ENCODE peak calls at places on chromosomes 3 and 15, in ten cellular contexts. F is IMR-90, H is stomach, L is adrenal gland, U is K562, G is heart left ventricle, R is HCT116, O is sigmoid colon, I is tibial nerve, V is ovary. B is an unnamed sample.

GRCh38 chr15:31360843-31361763 is 34.5 kb downstream of the KLF13 start:
- DNase-seq in F (no peak), H (peak; percentile 61), L (no peak), U (no peak), G (no peak), R (no peak), O (no peak), I (no peak), V (no peak), B (no peak)

GRCh38 chr15:49902791-49903481 is 216.1 kb downstream of the ATP8B4 start:
- DNase-seq in F (peak; percentile 66), H (no peak), L (no peak), U (no peak), G (no peak), R (no peak), O (no peak), I (no peak), V (no peak), B (no peak)

GRCh38 chr3:15452961-15453360 is 25.6 kb downstream of the EAF1 start:
- DNase-seq in F (no peak), H (no peak), L (no peak), U (no peak), G (no peak), R (no peak), O (no peak), I (no peak), V (no peak), B (no peak)

GRCh38 chr3:4409415-4409814 is 57.7 kb downstream of the SUMF1 start:
- DNase-seq in F (no peak), H (no peak), L (no peak), U (peak; percentile 65), G (no peak), R (no peak), O (no peak), I (no peak), V (no peak), B (no peak)

GRCh38 chr15:67822537-67823370 is 2.6 kb upstream of the SKOR1 start:
- DNase-seq in F (no peak), H (no peak), L (no peak), U (peak; percentile 20), G (peak; percentile 9), R (no peak), O (no peak), I (no peak), V (no peak), B (no peak)

GRCh38 chr3:87359807-87360206 is 83.4 kb upstream of the POU1F1 start:
- DNase-seq in F (no peak), H (peak; percentile 83), L (no peak), U (no peak), G (no peak), R (no peak), O (no peak), I (no peak), V (no peak), B (no peak)

GRCh38 chr3:59709702-59710555 is 660.1 kb upstream of the CFAP20DC start:
- DNase-seq in F (no peak), H (peak; percentile 27), L (peak; percentile 38), U (no peak), G (peak; percentile 56), R (no peak), O (peak; percentile 68), I (peak; percentile 38), V (no peak), B (peak; percentile 16)

GRCh38 chr15:87618203-87618725 is 638.3 kb downstream of the NTRK3 start:
- DNase-seq in F (no peak), H (no peak), L (no peak), U (no peak), G (no peak), R (no peak), O (no peak), I (no peak), V (no peak), B (no peak)

GRCh38 chr15:97456541-97456940 is 504.0 kb upstream of the ARRDC4 start:
- DNase-seq in F (no peak), H (no peak), L (no peak), U (no peak), G (no peak), R (no peak), O (no peak), I (no peak), V (no peak), B (no peak)

GRCh38 chr15:67783303-67783702 is 42.0 kb upstream of the SKOR1 start:
- DNase-seq in F (no peak), H (no peak), L (no peak), U (no peak), G (no peak), R (no peak), O (no peak), I (no peak), V (no peak), B (no peak)

GRCh38 chr3:84724877-84725276 is 233.9 kb upstream of the CADM2 start:
- DNase-seq in F (no peak), H (no peak), L (no peak), U (no peak), G (no peak), R (no peak), O (no peak), I (no peak), V (no peak), B (no peak)

GRCh38 chr3:190575441-190576190 is 61.7 kb downstream of the IL1RAP start:
- DNase-seq in F (no peak), H (no peak), L (peak; percentile 21), U (no peak), G (no peak), R (no peak), O (no peak), I (no peak), V (no peak), B (no peak)

GRCh38 chr3:53109822-53110771 is 20.1 kb downstream of the RFT1 start:
- DNase-seq in F (peak; percentile 74), H (peak; percentile 45), L (peak; percentile 85), U (peak; percentile 68), G (peak; percentile 67), R (peak; percentile 19), O (peak; percentile 91), I (no peak), V (peak; percentile 85), B (peak; percentile 64)

GRCh38 chr15:65304393-65305143 is at the start of gene RNU5B-1:
- DNase-seq in F (peak; percentile 98), H (peak; percentile 73), L (peak; percentile 87), U (peak; percentile 93), G (peak; percentile 52), R (peak; percentile 97), O (peak; percentile 77), I (peak; percentile 46), V (peak; percentile 84), B (peak; percentile 53)

GRCh38 chr3:159616234-159616825 is 372.3 kb upstream of the IL12A start:
- DNase-seq in F (peak; percentile 68), H (peak; percentile 39), L (no peak), U (no peak), G (peak; percentile 47), R (no peak), O (no peak), I (no peak), V (no peak), B (peak; percentile 17)

GRCh38 chr3:123331006-123331405 is 117.9 kb downstream of the ADCY5 start:
- DNase-seq in F (no peak), H (no peak), L (no peak), U (no peak), G (peak; percentile 74), R (no peak), O (peak; percentile 68), I (no peak), V (peak; percentile 67), B (peak; percentile 54)
- H3K27ac ChIP-seq in F (no peak overlapping the region), H (peak overlapping the region; percentile 52), L (no peak overlapping the region), U (no peak overlapping the region), G (peak overlapping the region; percentile 92), R (no peak overlapping the region), O (peak overlapping the region; percentile 85), I (peak overlapping the region; percentile 62), V (peak overlapping the region; percentile 75), B (peak overlapping the region; percentile 80)

GRCh38 chr3:154275308-154275707 is 49.0 kb downstream of the DHX36 start:
- DNase-seq in F (no peak), H (no peak), L (no peak), U (no peak), G (no peak), R (no peak), O (no peak), I (no peak), V (no peak), B (no peak)
- TF ChIP-seq POLR2A in F (no peak), H (no peak), L (no peak), U (no peak), G (no peak), R (no peak), O (no peak), I (no peak), V (no peak), B (no peak)

DNA sequence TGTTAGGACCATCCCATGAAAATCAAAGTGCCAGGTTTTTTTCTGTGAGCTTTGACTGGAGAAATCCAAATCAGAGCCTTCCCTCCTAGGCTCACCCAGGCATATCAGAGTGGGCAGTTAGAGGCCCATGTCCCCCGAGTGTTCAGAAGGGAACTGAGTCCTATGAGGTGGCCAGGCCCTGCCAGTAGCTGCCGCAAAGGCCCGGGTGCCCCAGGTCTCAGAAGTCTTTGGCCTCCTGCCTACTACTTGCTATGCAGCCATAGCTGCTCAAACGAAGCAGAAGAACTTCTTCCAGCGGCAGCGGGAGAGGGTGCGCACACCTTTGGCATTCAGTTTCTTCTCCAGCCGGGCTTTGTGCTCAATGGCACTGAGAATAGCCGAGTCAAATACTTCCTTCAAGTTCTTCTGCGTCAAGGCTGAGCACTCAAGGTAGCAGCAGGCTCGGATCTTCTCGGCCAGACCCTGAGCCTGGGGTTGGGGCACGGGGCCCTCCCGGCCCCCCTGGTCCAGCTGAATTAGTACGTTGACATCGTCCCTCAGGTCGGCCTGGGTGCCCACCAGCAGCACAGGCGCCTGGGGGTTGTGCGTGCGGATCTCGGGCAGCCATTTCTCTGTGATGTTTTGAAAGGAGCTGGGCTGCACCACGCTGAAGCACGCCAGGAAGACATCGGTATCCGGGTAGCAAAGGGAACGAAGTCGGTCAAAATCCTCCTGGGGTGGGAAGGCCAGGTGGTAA is 1.1 kb downstream of the RHOV start:
- DNase-seq in F (no peak), H (no peak), L (no peak), U (no peak), G (no peak), R (no peak), O (no peak), I (no peak), V (no peak), B (no peak)
- H3K27ac ChIP-seq in F (no peak overlapping the region), H (no peak overlapping the region), L (no peak overlapping the region), U (no peak overlapping the region), G (no peak overlapping the region), R (peak overlapping the region; percentile 74), O (no peak overlapping the region), I (no peak overlapping the region), V (no peak overlapping the region), B (no peak overlapping the region)

DNA sequence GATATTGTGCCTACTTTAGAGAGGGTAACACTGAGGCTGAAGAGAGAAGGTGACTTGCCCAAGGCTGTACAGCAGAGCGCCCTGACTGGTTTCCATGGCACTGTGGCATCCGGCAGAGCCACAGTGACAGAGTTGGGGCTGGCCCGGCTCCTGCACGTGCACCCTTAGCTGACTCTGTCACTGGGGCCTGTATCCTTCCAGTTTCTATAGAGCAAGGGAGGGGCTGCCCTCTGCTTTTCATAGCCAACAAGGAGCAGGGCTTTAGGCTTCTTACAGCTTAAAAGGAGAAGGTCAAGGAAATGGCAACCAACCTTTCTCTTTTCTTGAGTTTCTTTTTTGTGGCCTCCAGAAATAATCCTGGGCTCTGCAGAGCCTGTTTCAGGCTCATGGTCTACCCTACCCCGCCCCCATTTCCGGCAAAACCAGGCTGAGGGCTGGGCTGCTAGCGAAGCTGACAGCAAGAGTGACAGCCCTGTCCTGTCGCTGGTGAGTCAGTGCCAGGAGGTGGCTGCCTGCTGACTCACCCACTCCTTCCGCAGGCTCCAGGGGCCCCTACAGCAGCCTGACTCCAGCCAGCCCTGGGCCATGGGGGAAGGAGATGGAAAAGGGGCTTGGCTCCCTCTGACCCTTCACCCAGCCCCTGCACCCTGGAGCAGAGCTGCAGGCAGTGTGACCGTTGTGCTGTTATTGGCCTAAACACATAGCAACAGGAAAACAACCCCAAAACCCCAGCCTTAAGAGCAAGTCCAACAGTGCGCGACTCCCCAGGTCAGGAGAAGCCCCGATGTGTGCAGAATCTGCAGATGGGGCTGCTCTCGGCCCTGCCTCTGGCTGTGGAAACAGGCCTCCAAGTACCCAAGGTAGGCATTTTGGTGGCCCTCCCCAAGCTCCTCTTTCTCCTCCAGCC is 29.8 kb downstream of the SLC6A6 start:
- DNase-seq in F (peak; percentile 85), H (peak; percentile 89), L (peak; percentile 93), U (peak; percentile 96), G (peak; percentile 95), R (peak; percentile 74), O (peak; percentile 87), I (peak; percentile 27), V (peak; percentile 63), B (peak; percentile 65)
- TF ChIP-seq POLR2A in F (no peak), H (no peak), L (peak; percentile 44), U (peak; percentile 14), G (no peak), R (no peak), O (no peak), I (no peak), V (no peak), B (no peak)

B was measured in uterus.